ENCODE peak calls at places on chromosomes 16 and 17, in eight cellular contexts. One of them, this sample, is unnamed.
A peak's percentile ranks its signal among the peaks of the same experiment; 100 is the strongest.

GRCh38 chr17:20133552-20133951 is 124.4 kb downstream of the SPECC1 start:
- DNase-seq in dorsolateral prefrontal cortex: no peak
- DNase-seq in AG09319: no peak
- DNase-seq in fibroblast of lung: no peak
- DNase-seq in nephron progenitor cell: no peak
- DNase-seq in mucosa of descending colon: no peak
- DNase-seq in AG09309: no peak
- DNase-seq in fibroblast of the aortic adventitia: no peak
- DNase-seq in this sample: no peak

GRCh38 chr16:19704321-19705130 is 13.5 kb downstream of the KNOP1 start:
- DNase-seq in dorsolateral prefrontal cortex: no peak
- DNase-seq in AG09319: peak; percentile 70
- DNase-seq in fibroblast of lung: peak; percentile 79
- DNase-seq in nephron progenitor cell: no peak
- DNase-seq in mucosa of descending colon: no peak
- DNase-seq in fibroblast of the aortic adventitia: peak; percentile 70
- DNase-seq in AG09309: peak; percentile 59
- DNase-seq in this sample: no peak

GRCh38 chr16:22318690-22319358 is 21.6 kb downstream of the POLR3E start:
- DNase-seq in dorsolateral prefrontal cortex: no peak
- DNase-seq in nephron progenitor cell: peak; percentile 30
- DNase-seq in mucosa of descending colon: peak; percentile 57
- DNase-seq in fibroblast of lung: no peak
- DNase-seq in fibroblast of the aortic adventitia: peak; percentile 25
- DNase-seq in AG09319: no peak
- DNase-seq in AG09309: no peak
- DNase-seq in this sample: peak; percentile 65

GRCh38 chr17:9219631-9220415 is 198.5 kb downstream of the NTN1 start:
- DNase-seq in AG09309: no peak
- DNase-seq in mucosa of descending colon: no peak
- DNase-seq in nephron progenitor cell: no peak
- DNase-seq in dorsolateral prefrontal cortex: no peak
- DNase-seq in AG09319: no peak
- DNase-seq in fibroblast of lung: no peak
- DNase-seq in fibroblast of the aortic adventitia: no peak
- DNase-seq in this sample: no peak

GRCh38 chr17:81428121-81428515 is 32.9 kb downstream of the BAHCC1 start:
- DNase-seq in mucosa of descending colon: peak; percentile 55
- DNase-seq in fibroblast of the aortic adventitia: no peak
- DNase-seq in dorsolateral prefrontal cortex: peak; percentile 74
- DNase-seq in AG09309: no peak
- DNase-seq in AG09319: no peak
- DNase-seq in nephron progenitor cell: no peak
- DNase-seq in fibroblast of lung: peak; percentile 38
- DNase-seq in this sample: no peak

GRCh38 chr17:59149841-59150511 is 5.0 kb downstream of the SKA2 start:
- DNase-seq in AG09319: no peak
- DNase-seq in dorsolateral prefrontal cortex: no peak
- DNase-seq in AG09309: no peak
- DNase-seq in mucosa of descending colon: no peak
- DNase-seq in fibroblast of the aortic adventitia: no peak
- DNase-seq in fibroblast of lung: peak; percentile 15
- DNase-seq in nephron progenitor cell: no peak
- DNase-seq in this sample: no peak

GRCh38 chr16:11383481-11384183 is 38.4 kb downstream of the RMI2 start:
- DNase-seq in AG09309: no peak
- DNase-seq in nephron progenitor cell: no peak
- DNase-seq in AG09319: no peak
- DNase-seq in dorsolateral prefrontal cortex: no peak
- DNase-seq in mucosa of descending colon: no peak
- DNase-seq in fibroblast of the aortic adventitia: no peak
- DNase-seq in fibroblast of lung: no peak
- DNase-seq in this sample: no peak

GRCh38 chr17:17849147-17849820 is 12.5 kb upstream of the SREBF1 start:
- DNase-seq in nephron progenitor cell: no peak
- DNase-seq in fibroblast of lung: peak; percentile 54
- DNase-seq in mucosa of descending colon: peak; percentile 62
- DNase-seq in AG09309: no peak
- DNase-seq in fibroblast of the aortic adventitia: peak; percentile 81
- DNase-seq in dorsolateral prefrontal cortex: peak; percentile 75
- DNase-seq in AG09319: peak; percentile 23
- DNase-seq in this sample: peak; percentile 64

GRCh38 chr16:1974157-1975070 is 2.6 kb downstream of the TBL3 start:
- DNase-seq in fibroblast of lung: no peak
- DNase-seq in mucosa of descending colon: peak; percentile 36
- DNase-seq in AG09309: no peak
- DNase-seq in fibroblast of the aortic adventitia: no peak
- DNase-seq in dorsolateral prefrontal cortex: no peak
- DNase-seq in nephron progenitor cell: no peak
- DNase-seq in AG09319: no peak
- DNase-seq in this sample: no peak

GRCh38 chr16:85557976-85558589 is 55.0 kb upstream of the GSE1 start:
- DNase-seq in fibroblast of the aortic adventitia: no peak
- DNase-seq in AG09309: no peak
- DNase-seq in mucosa of descending colon: peak; percentile 73
- DNase-seq in fibroblast of lung: no peak
- DNase-seq in dorsolateral prefrontal cortex: no peak
- DNase-seq in nephron progenitor cell: no peak
- DNase-seq in AG09319: no peak
- DNase-seq in this sample: no peak

GRCh38 chr16:12341966-12342365 is 365.4 kb downstream of the SNX29 start:
- DNase-seq in nephron progenitor cell: no peak
- DNase-seq in AG09309: no peak
- DNase-seq in mucosa of descending colon: no peak
- DNase-seq in dorsolateral prefrontal cortex: no peak
- DNase-seq in AG09319: no peak
- DNase-seq in fibroblast of lung: no peak
- DNase-seq in fibroblast of the aortic adventitia: no peak
- DNase-seq in this sample: no peak

GRCh38 chr16:84766978-84767773 is 52.6 kb upstream of the CRISPLD2 start:
- DNase-seq in dorsolateral prefrontal cortex: no peak
- DNase-seq in mucosa of descending colon: no peak
- DNase-seq in AG09309: no peak
- DNase-seq in fibroblast of the aortic adventitia: no peak
- DNase-seq in fibroblast of lung: no peak
- DNase-seq in AG09319: no peak
- DNase-seq in nephron progenitor cell: no peak
- DNase-seq in this sample: no peak

DNA sequence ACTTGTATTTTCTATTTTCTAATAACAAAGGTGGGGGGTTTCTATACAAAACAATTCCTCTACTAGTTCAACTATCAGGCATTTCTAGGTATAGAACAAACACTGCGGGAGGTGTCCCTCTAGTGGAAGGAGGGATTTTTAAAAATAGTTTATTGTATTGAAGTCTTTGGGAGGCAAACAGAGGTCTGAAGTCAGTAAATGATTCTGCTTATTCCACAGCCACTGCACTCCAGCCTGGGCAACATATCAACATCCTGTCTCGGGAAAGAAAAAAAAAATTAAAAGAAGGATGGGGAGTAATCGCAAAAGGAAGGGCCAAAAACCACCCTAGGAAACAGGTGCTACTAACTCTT is 648 bp upstream of the ERCC4 start:
- DNase-seq in AG09319: no peak
- DNase-seq in nephron progenitor cell: no peak
- DNase-seq in fibroblast of lung: peak; percentile 41
- DNase-seq in dorsolateral prefrontal cortex: no peak
- DNase-seq in mucosa of descending colon: no peak
- DNase-seq in AG09309: no peak
- DNase-seq in fibroblast of the aortic adventitia: peak; percentile 67
- DNase-seq in this sample: peak; percentile 47
- TF ChIP-seq CTCF in AG09319: peak; percentile 33
- TF ChIP-seq CTCF in nephron progenitor cell: no peak
- TF ChIP-seq CTCF in fibroblast of lung: no peak
- TF ChIP-seq CTCF in dorsolateral prefrontal cortex: no peak
- TF ChIP-seq CTCF in mucosa of descending colon: no peak
- TF ChIP-seq CTCF in AG09309: peak; percentile 41
- TF ChIP-seq CTCF in fibroblast of the aortic adventitia: peak; percentile 50
- TF ChIP-seq CTCF in this sample: peak; percentile 23

GRCh38 chr17:37701424-37702020 is 43.3 kb downstream of the HNF1B start:
- DNase-seq in nephron progenitor cell: no peak
- DNase-seq in dorsolateral prefrontal cortex: no peak
- DNase-seq in fibroblast of the aortic adventitia: peak; percentile 24
- DNase-seq in fibroblast of lung: no peak
- DNase-seq in AG09309: no peak
- DNase-seq in mucosa of descending colon: peak; percentile 65
- DNase-seq in AG09319: no peak
- DNase-seq in this sample: peak; percentile 77
- TF ChIP-seq CTCF in nephron progenitor cell: peak; percentile 20
- TF ChIP-seq CTCF in dorsolateral prefrontal cortex: peak; percentile 31
- TF ChIP-seq CTCF in fibroblast of the aortic adventitia: peak; percentile 71
- TF ChIP-seq CTCF in fibroblast of lung: peak; percentile 34
- TF ChIP-seq CTCF in AG09309: peak; percentile 68
- TF ChIP-seq CTCF in mucosa of descending colon: peak; percentile 64
- TF ChIP-seq CTCF in AG09319: peak; percentile 56
- TF ChIP-seq CTCF in this sample: peak; percentile 69

GRCh38 chr16:67926181-67926742 is 5.4 kb downstream of the CTRL start:
- DNase-seq in dorsolateral prefrontal cortex: peak; percentile 78
- DNase-seq in nephron progenitor cell: no peak
- DNase-seq in mucosa of descending colon: no peak
- DNase-seq in AG09309: no peak
- DNase-seq in AG09319: no peak
- DNase-seq in fibroblast of the aortic adventitia: peak; percentile 34
- DNase-seq in fibroblast of lung: no peak
- DNase-seq in this sample: no peak
- TF ChIP-seq CTCF in dorsolateral prefrontal cortex: no peak
- TF ChIP-seq CTCF in nephron progenitor cell: no peak
- TF ChIP-seq CTCF in mucosa of descending colon: no peak
- TF ChIP-seq CTCF in AG09309: no peak
- TF ChIP-seq CTCF in AG09319: no peak
- TF ChIP-seq CTCF in fibroblast of the aortic adventitia: peak; percentile 20
- TF ChIP-seq CTCF in fibroblast of lung: no peak
- TF ChIP-seq CTCF in this sample: no peak

GRCh38 chr17:12342609-12343248 is 322.1 kb downstream of the MAP2K4 start:
- DNase-seq in nephron progenitor cell: peak; percentile 52
- DNase-seq in mucosa of descending colon: peak; percentile 53
- DNase-seq in dorsolateral prefrontal cortex: no peak
- DNase-seq in AG09309: no peak
- DNase-seq in fibroblast of the aortic adventitia: peak; percentile 3
- DNase-seq in fibroblast of lung: no peak
- DNase-seq in AG09319: no peak
- DNase-seq in this sample: peak; percentile 62
- TF ChIP-seq CTCF in nephron progenitor cell: peak; percentile 48
- TF ChIP-seq CTCF in mucosa of descending colon: no peak
- TF ChIP-seq CTCF in dorsolateral prefrontal cortex: no peak
- TF ChIP-seq CTCF in AG09309: peak; percentile 71
- TF ChIP-seq CTCF in fibroblast of the aortic adventitia: peak; percentile 26
- TF ChIP-seq CTCF in fibroblast of lung: peak; percentile 25
- TF ChIP-seq CTCF in AG09319: peak; percentile 38
- TF ChIP-seq CTCF in this sample: no peak

DNA sequence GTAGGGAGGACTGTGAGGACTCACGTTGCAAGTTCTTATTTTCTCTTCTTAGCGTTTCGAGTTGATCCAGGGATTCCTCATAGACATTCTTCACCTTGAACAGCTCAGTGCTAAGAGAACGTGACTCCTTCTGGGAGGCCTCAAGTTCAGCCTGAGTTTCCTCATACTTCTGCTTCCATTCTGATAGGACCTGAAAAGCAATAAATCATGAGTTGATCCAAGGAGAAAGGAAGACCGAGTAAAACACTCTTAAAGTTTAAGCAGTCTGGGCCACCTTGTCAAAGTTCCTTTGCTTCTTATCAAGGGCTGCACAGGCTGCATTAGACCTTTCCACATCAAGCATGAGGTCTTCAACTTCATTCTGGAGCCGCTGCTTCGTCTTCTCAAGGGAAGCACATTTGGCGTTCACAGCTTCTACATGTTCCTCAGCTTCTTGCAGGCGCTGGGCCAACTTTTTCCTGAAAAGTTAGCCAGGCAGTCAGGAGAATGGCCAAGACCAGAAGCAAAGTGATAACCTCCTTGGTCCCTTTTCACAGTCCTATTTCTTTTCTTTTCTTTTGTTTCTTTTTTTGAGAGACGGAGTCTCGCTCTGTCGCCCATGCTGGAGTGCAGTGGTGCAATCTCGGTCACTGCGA is 23.8 kb upstream of the MYH13 start:
- DNase-seq in dorsolateral prefrontal cortex: no peak
- DNase-seq in fibroblast of lung: no peak
- DNase-seq in mucosa of descending colon: no peak
- DNase-seq in fibroblast of the aortic adventitia: no peak
- DNase-seq in AG09309: no peak
- DNase-seq in nephron progenitor cell: no peak
- DNase-seq in AG09319: no peak
- DNase-seq in this sample: no peak
- TF ChIP-seq CTCF in dorsolateral prefrontal cortex: no peak
- TF ChIP-seq CTCF in fibroblast of lung: no peak
- TF ChIP-seq CTCF in mucosa of descending colon: no peak
- TF ChIP-seq CTCF in fibroblast of the aortic adventitia: no peak
- TF ChIP-seq CTCF in AG09309: no peak
- TF ChIP-seq CTCF in nephron progenitor cell: no peak
- TF ChIP-seq CTCF in AG09319: no peak
- TF ChIP-seq CTCF in this sample: no peak

GRCh38 chr16:89561195-89562026 is 929 bp downstream of the RPL13 start:
- DNase-seq in fibroblast of the aortic adventitia: no peak
- DNase-seq in nephron progenitor cell: no peak
- DNase-seq in AG09309: no peak
- DNase-seq in fibroblast of lung: no peak
- DNase-seq in mucosa of descending colon: no peak
- DNase-seq in AG09319: no peak
- DNase-seq in dorsolateral prefrontal cortex: no peak
- DNase-seq in this sample: no peak

GRCh38 chr16:89562027-89562599 is 1.6 kb downstream of the RPL13 start:
- DNase-seq in fibroblast of the aortic adventitia: no peak
- DNase-seq in fibroblast of lung: no peak
- DNase-seq in dorsolateral prefrontal cortex: no peak
- DNase-seq in nephron progenitor cell: no peak
- DNase-seq in mucosa of descending colon: no peak
- DNase-seq in AG09319: no peak
- DNase-seq in AG09309: no peak
- DNase-seq in this sample: no peak

GRCh38 chr16:89562939-89563338 is 2.5 kb downstream of the RPL13 start:
- DNase-seq in AG09319: no peak
- DNase-seq in mucosa of descending colon: no peak
- DNase-seq in dorsolateral prefrontal cortex: no peak
- DNase-seq in nephron progenitor cell: no peak
- DNase-seq in AG09309: no peak
- DNase-seq in fibroblast of the aortic adventitia: no peak
- DNase-seq in fibroblast of lung: no peak
- DNase-seq in this sample: no peak

GRCh38 chr16:89557936-89558490 is 2.5 kb upstream of the RPL13 start:
- DNase-seq in mucosa of descending colon: no peak
- DNase-seq in fibroblast of lung: no peak
- DNase-seq in AG09319: no peak
- DNase-seq in AG09309: no peak
- DNase-seq in dorsolateral prefrontal cortex: no peak
- DNase-seq in nephron progenitor cell: no peak
- DNase-seq in fibroblast of the aortic adventitia: no peak
- DNase-seq in this sample: no peak

GRCh38 chr16:89560413-89561194 is at the start of gene RPL13:
- DNase-seq in dorsolateral prefrontal cortex: peak; percentile 95
- DNase-seq in fibroblast of lung: peak; percentile 95
- DNase-seq in AG09309: peak; percentile 76
- DNase-seq in AG09319: peak; percentile 87
- DNase-seq in mucosa of descending colon: peak; percentile 95
- DNase-seq in nephron progenitor cell: peak; percentile 90
- DNase-seq in fibroblast of the aortic adventitia: peak; percentile 94
- DNase-seq in this sample: peak; percentile 99
- TF ChIP-seq CTCF in dorsolateral prefrontal cortex: no peak
- TF ChIP-seq CTCF in fibroblast of lung: no peak
- TF ChIP-seq CTCF in AG09309: no peak
- TF ChIP-seq CTCF in AG09319: no peak
- TF ChIP-seq CTCF in mucosa of descending colon: no peak
- TF ChIP-seq CTCF in nephron progenitor cell: no peak
- TF ChIP-seq CTCF in fibroblast of the aortic adventitia: no peak
- TF ChIP-seq CTCF in this sample: no peak